ENCODE peak calls at places on chromosomes 1 and 21, in nine cellular contexts. P is HepG2, S is IMR-90, O is A549, D is vagina, X is K562, B is endothelial cell of umbilical vein, N is body of pancreas, F is stomach. C is an unnamed sample.

GRCh38 chr1:54850737-54851136 is 36.3 kb downstream of the DHCR24 start:
- DNase-seq in X (no peak), S (peak), D (no peak), P (no peak), B (no peak), N (no peak), F (no peak), O (no peak), C (no peak)

GRCh38 chr1:30976143-30976542 is 67.6 kb upstream of the SDC3 start:
- DNase-seq in F (no peak), B (peak), N (no peak), D (no peak), O (no peak), X (no peak), P (no peak), S (peak), C (no peak)

GRCh38 chr21:45818276-45818903 is 163.2 kb upstream of the COL6A1 start:
- DNase-seq in D (no peak), O (peak), F (no peak), P (no peak), B (no peak), X (peak), N (no peak), S (peak), C (no peak)

GRCh38 chr1:47638240-47638639 is 200.4 kb downstream of the FOXD2 start:
- DNase-seq in X (no peak), P (no peak), F (no peak), B (no peak), S (no peak), O (no peak), N (no peak), D (no peak), C (no peak)

GRCh38 chr1:66176012-66176715 is 357.8 kb upstream of the SGIP1 start:
- DNase-seq in X (no peak), B (peak), S (peak), N (no peak), O (peak), D (no peak), P (no peak), F (no peak), C (no peak)

GRCh38 chr21:31107151-31107785 is 69.0 kb upstream of the KRTAP19-8 start:
- DNase-seq in N (no peak), O (no peak), X (no peak), S (peak), F (no peak), B (no peak), P (no peak), D (no peak), C (no peak)

GRCh38 chr1:231163831-231164427 is 2.1 kb downstream of the TRIM67 start:
- DNase-seq in N (no peak), S (no peak), P (no peak), F (no peak), O (no peak), X (no peak), B (no peak), D (no peak), C (no peak)

GRCh38 chr1:35807614-35808375 is at the start of gene AGO4:
- DNase-seq in F (peak), O (peak), D (peak), B (peak), S (peak), N (peak), X (peak), P (peak), C (peak)

GRCh38 chr1:44714944-44715571 is 15.9 kb downstream of the RNU5D-1 start:
- DNase-seq in D (no peak), B (peak), X (peak), S (peak), F (peak), P (peak), O (peak), N (peak), C (peak)

GRCh38 chr1:24507423-24507804 is 4.8 kb downstream of the RCAN3 start:
- DNase-seq in B (no peak), N (peak), X (no peak), P (no peak), S (no peak), O (no peak), F (no peak), D (no peak), C (no peak)

GRCh38 chr1:208225954-208226937 is 17.9 kb downstream of the PLXNA2 start:
- DNase-seq in X (peak), B (no peak), S (no peak), D (no peak), N (no peak), O (no peak), F (no peak), P (no peak), C (no peak)

GRCh38 chr1:3893190-3893589 is 6.9 kb downstream of the C1orf174 start:
- DNase-seq in O (no peak), X (no peak), P (no peak), F (no peak), B (no peak), N (no peak), S (no peak), D (no peak), C (no peak)

GRCh38 chr1:1005774-1006304 is 5.9 kb upstream of the HES4 start:
- DNase-seq in B (no peak), N (no peak), O (no peak), X (peak), P (no peak), F (no peak), D (no peak), S (no peak), C (no peak)

GRCh38 chr1:234610582-234611152 is 689 bp upstream of the IRF2BP2 start:
- DNase-seq in D (no peak), N (peak), F (peak), S (peak), B (peak), O (peak), P (peak), X (peak), C (peak)

GRCh38 chr1:15028117-15028516 is 125.4 kb upstream of the TMEM51 start:
- DNase-seq in X (no peak), N (peak), F (no peak), O (peak), S (peak), P (no peak), D (no peak), B (no peak), C (peak)

GRCh38 chr1:69946935-69947334 is 258.4 kb downstream of the LRRC40 start:
- DNase-seq in P (no peak), O (no peak), S (no peak), N (no peak), D (no peak), X (no peak), B (no peak), F (no peak), C (no peak)

GRCh38 chr1:33501309-33501708 is 28.9 kb downstream of the ZSCAN20 start:
- DNase-seq in O (no peak), P (no peak), X (no peak), N (no peak), B (no peak), F (no peak), S (no peak), D (no peak), C (no peak)

GRCh38 chr1:34621916-34622315 is 132.9 kb upstream of the GJB5 start:
- DNase-seq in D (no peak), S (no peak), X (no peak), P (no peak), F (no peak), N (no peak), O (no peak), B (no peak), C (no peak)

GRCh38 chr21:45979651-45980050 is 1.9 kb upstream of the COL6A1 start:
- DNase-seq in F (no peak), B (no peak), N (no peak), O (no peak), P (no peak), D (no peak), X (no peak), S (no peak), C (no peak)

GRCh38 chr1:38608202-38608864 is 251.2 kb downstream of the RRAGC start:
- DNase-seq in P (peak), S (peak), F (no peak), X (peak), D (peak), B (peak), N (no peak), O (no peak), C (peak)

GRCh38 chr1:16149702-16150488 is 6.0 kb downstream of the EPHA2 start:
- DNase-seq in O (no peak), S (no peak), X (no peak), P (no peak), D (no peak), N (no peak), B (no peak), F (no peak), C (no peak)

GRCh38 chr1:187689137-187689536 is 860.4 kb downstream of the PLA2G4A start:
- DNase-seq in X (no peak), N (peak), P (no peak), O (no peak), B (peak), D (no peak), F (peak), S (peak), C (no peak)

GRCh38 chr1:11058595-11059165 is 1.1 kb downstream of the SRM start:
- DNase-seq in D (no peak), F (peak), X (peak), S (no peak), B (no peak), P (no peak), N (peak), O (no peak), C (no peak)
- TF ChIP-seq POLR2A in D (no peak), F (no peak), X (no peak), S (no peak), B (no peak), P (no peak), N (peak), O (no peak), C (no peak)

DNA sequence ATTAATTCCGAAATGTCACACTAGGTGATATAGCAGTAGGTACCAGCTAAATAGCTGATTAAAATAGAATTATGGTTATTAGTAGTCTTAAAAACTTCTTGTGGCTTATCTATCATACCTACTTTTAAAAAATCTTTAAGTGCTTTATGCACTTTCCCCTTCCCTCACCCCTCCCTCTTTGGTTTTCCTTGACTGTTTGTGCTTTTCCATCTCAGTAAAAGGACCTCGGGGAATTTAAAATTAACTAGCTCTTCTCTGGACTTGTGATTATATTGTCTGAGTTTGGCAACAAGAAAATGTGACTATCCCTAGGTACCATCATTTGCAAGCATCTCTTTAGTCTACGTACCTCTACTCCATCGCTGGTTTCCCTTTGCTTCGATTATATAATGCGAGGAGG is 11.2 kb downstream of the COX20 start:
- DNase-seq in D (no peak), S (no peak), F (no peak), O (no peak), X (no peak), P (no peak), B (no peak), N (no peak), C (no peak)
- TF ChIP-seq POLR2A in D (no peak), S (no peak), F (no peak), O (no peak), X (peak), P (no peak), B (no peak), N (no peak), C (no peak)

DNA sequence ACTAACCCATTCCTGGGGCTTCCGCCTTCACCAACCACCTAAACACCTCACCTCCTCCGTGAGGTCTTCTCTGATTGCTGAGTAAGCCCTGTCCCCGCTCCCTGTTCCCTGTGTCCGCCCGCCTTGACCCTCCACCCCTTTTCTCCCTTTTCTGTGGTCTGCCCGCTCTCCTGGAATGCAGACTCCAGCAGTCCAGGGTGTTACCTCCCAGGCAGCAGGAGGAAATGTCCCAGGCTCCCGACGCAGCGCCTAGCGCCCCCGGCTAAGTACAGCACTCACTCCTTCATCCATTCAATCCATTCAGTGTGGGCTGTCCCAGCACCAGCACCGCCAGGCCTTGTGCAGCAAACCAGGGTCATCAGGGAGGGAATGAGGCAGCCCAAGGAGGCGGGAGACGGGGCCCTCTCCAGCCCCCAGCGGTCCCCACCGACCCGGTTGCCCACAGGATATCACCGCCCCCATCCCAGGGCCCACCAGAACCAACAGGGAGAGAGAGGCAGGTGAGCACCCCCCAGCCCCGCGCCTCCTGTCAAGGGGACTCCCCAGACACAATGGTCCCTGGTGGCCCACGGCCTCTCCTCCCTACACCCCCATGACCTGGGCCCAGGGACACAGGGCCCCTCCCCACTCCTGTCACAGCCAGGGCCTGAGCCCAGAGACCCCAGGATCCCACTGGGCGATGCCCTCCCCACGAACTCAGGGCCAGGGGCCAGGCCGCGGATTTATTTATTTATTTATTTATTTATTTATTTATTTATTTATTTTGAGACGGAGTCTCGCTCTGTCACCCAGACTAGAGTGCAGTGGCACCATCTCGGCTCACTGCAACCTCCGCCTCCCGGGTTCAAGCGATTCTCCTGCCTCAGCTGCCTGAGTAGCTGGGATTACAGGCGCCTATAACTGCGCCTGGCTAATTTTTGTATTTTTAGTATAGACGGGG is 10.2 kb downstream of the TNFRSF14 start:
- DNase-seq in S (no peak), F (no peak), B (no peak), X (no peak), P (no peak), O (no peak), N (no peak), D (no peak), C (no peak)
- TF ChIP-seq POLR2A in S (no peak), F (no peak), B (no peak), X (no peak), P (no peak), O (no peak), N (no peak), D (no peak), C (no peak)

DNA sequence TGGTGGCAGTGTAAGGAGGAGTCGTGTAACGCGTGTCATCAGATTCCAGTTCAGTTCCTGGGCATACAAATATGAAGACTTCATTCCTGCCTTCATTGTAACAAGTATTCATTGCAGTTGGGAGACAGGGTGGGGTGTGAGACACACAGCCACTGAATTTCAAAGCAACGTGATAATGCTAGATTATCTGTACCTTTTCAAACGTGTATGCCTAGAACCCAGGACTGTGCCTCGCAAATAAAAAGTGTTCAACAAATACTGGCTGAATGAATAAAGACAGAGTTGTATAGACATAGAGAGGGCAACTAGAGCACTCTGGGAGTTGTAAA is 571 bp upstream of the YOD1 start:
- DNase-seq in S (no peak), F (no peak), B (no peak), D (no peak), P (no peak), O (no peak), X (no peak), N (no peak), C (no peak)
- TF ChIP-seq POLR2A in S (no peak), F (no peak), B (no peak), D (no peak), P (no peak), O (no peak), X (no peak), N (no peak), C (no peak)

GRCh38 chr1:89633103-89633744 is at the start of gene LRRC8C:
- DNase-seq in D (no peak), O (peak), N (peak), F (peak), S (peak), P (no peak), X (peak), B (no peak), C (peak)
- TF ChIP-seq POLR2A in D (no peak), O (peak), N (no peak), F (no peak), S (peak), P (no peak), X (peak), B (peak), C (no peak)

GRCh38 chr1:107940178-107940577 is 24.8 kb downstream of the VAV3 start:
- DNase-seq in X (no peak), S (no peak), N (no peak), B (no peak), D (no peak), O (no peak), P (no peak), F (no peak), C (no peak)

GRCh38 chr1:107942829-107943228 is 22.2 kb downstream of the VAV3 start:
- DNase-seq in N (no peak), D (no peak), P (no peak), O (no peak), S (no peak), F (no peak), X (no peak), B (no peak), C (no peak)

GRCh38 chr1:107936498-107937481 is 28.2 kb downstream of the VAV3 start:
- DNase-seq in N (no peak), P (no peak), O (no peak), F (peak), X (no peak), S (peak), D (no peak), B (peak), C (peak)

GRCh38 chr1:107941123-107941522 is 23.9 kb downstream of the VAV3 start:
- DNase-seq in O (no peak), S (no peak), D (no peak), B (no peak), F (peak), N (no peak), P (no peak), X (no peak), C (no peak)

GRCh38 chr1:107939256-107939655 is 25.7 kb downstream of the VAV3 start:
- DNase-seq in P (no peak), B (no peak), O (no peak), D (no peak), F (no peak), S (no peak), N (no peak), X (no peak), C (no peak)
- TF ChIP-seq POLR2A in P (no peak), B (no peak), O (no peak), D (no peak), F (no peak), S (no peak), N (no peak), X (no peak), C (no peak)

GRCh38 chr1:154276797-154277196 is 4.4 kb downstream of the HAX1 start:
- DNase-seq in B (no peak), D (no peak), P (no peak), N (no peak), O (no peak), F (no peak), S (no peak), X (no peak), C (no peak)

GRCh38 chr1:154272999-154273563 is 652 bp downstream of the HAX1 start:
- DNase-seq in F (no peak), O (no peak), X (no peak), P (no peak), B (no peak), D (no peak), S (no peak), N (no peak), C (no peak)

GRCh38 chr1:154270833-154271232 is 1.6 kb upstream of the HAX1 start:
- DNase-seq in F (no peak), N (no peak), O (no peak), D (no peak), S (no peak), B (no peak), X (no peak), P (no peak), C (no peak)

DNA sequence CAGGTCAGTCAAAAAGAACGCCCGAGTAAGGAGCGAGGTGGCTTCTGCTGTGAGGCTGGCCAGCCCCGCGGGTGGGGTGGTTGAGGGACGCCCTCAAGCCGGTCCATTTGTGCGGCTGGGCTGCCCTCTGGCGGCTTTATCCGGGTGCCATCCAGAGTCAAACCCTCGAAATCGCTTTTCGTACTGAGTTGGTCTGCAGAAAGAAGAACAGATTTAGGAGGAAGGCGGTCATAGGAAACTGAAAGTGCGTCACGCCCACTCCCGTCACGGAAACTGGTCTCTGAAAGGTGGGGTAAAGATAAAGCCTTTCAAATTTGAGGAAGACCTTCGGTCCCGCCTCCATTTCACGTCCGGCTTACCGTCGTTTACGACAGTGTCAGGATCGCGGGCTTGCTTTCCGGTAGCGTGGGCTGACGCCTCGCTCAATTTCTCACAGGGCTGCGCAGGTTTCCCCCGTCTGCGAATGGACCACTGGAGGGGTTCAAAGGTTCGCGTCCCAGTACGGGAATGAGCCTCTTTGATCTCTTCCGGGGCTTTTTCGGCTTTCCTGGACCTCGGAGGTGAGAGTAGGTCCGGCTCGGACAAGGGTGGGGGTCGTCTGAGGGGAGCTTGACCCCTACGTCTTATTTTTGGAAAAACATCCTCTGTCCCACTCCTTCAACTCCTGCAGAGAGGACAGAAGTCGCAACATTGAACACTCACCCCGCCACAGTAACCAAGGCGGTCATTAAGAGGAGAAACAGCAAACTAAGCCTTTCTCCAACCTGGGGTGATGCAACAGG is at the start of gene HAX1:
- DNase-seq in F (peak), B (peak), X (peak), P (peak), S (peak), N (peak), O (peak), D (no peak), C (peak)
- TF ChIP-seq POLR2A in F (no peak), B (peak), X (peak), P (peak), S (peak), N (peak), O (peak), D (no peak), C (no peak)

GRCh38 chr1:40386796-40387195 is 13.3 kb downstream of the SMAP2 start:
- DNase-seq in S (no peak), X (no peak), N (no peak), B (no peak), D (no peak), P (no peak), O (no peak), F (no peak), C (no peak)
- TF ChIP-seq POLR2A in S (no peak), X (no peak), N (no peak), B (no peak), D (no peak), P (no peak), O (no peak), F (no peak), C (no peak)

GRCh38 chr1:203545032-203545816 is 51.3 kb downstream of the OPTC start:
- DNase-seq in P (no peak), F (no peak), D (no peak), O (no peak), S (no peak), B (no peak), X (no peak), N (no peak), C (no peak)
- TF ChIP-seq POLR2A in P (no peak), F (no peak), D (no peak), O (no peak), S (no peak), B (no peak), X (no peak), N (no peak), C (no peak)